ENCODE peak calls at places on chromosome X, in five cellular contexts. Y, Z, V, K and S are unnamed samples.
A peak's percentile ranks its signal among the peaks of the same experiment; 100 is the strongest.

GRCh38 chrX:106955004-106955772 is 35.0 kb downstream of the CLDN2 start:
- DNase-seq in Y (no peak), Z (no peak), V (no peak), K (no peak), S (no peak)

GRCh38 chrX:24146283-24146865 is 3.2 kb upstream of the ZFX start:
- DNase-seq in Y (no peak), Z (no peak), V (peak; percentile 27), K (no peak), S (no peak)

GRCh38 chrX:130299279-130300009 is 30.7 kb upstream of the ZNF280C start:
- DNase-seq in Y (no peak), Z (no peak), V (no peak), K (no peak), S (no peak)

GRCh38 chrX:44020693-44021092 is 47.5 kb upstream of the NDP start:
- DNase-seq in Y (no peak), Z (no peak), V (no peak), K (no peak), S (no peak)

GRCh38 chrX:111270339-111270738 is at the start of gene CAPN6:
- DNase-seq in Y (no peak), Z (no peak), V (no peak), K (no peak), S (no peak)

GRCh38 chrX:84453351-84454246 is 48.7 kb downstream of the HDX start:
- DNase-seq in Y (no peak), Z (no peak), V (no peak), K (peak; percentile 38), S (no peak)

GRCh38 chrX:106927700-106928099 is 7.5 kb downstream of the CLDN2 start:
- DNase-seq in Y (no peak), Z (no peak), V (no peak), K (no peak), S (no peak)

GRCh38 chrX:151970661-151971060 is 3.8 kb downstream of the GABRE start:
- DNase-seq in Y (no peak), Z (no peak), V (no peak), K (peak; percentile 93), S (no peak)

GRCh38 chrX:9683350-9683749 is 82.3 kb downstream of the GPR143 start:
- DNase-seq in Y (no peak), Z (no peak), V (no peak), K (peak; percentile 53), S (no peak)

GRCh38 chrX:13774696-13775095 is 40.1 kb downstream of the OFD1 start:
- DNase-seq in Y (no peak), Z (no peak), V (no peak), K (no peak), S (no peak)

GRCh38 chrX:821311-822178 is 191.0 kb downstream of the SHOX start:
- DNase-seq in Y (no peak), Z (no peak), V (no peak), K (no peak), S (no peak)

GRCh38 chrX:77899081-77899828 is at the start of gene COX7B:
- DNase-seq in Y (peak; percentile 19), Z (peak; percentile 67), V (peak; percentile 100), K (no peak), S (peak; percentile 44)

GRCh38 chrX:154542723-154543424 is 3.8 kb downstream of the G6PD start:
- DNase-seq in Y (no peak), Z (no peak), V (peak; percentile 93), K (no peak), S (no peak)

GRCh38 chrX:14027031-14027430 is 2.7 kb downstream of the GEMIN8 start:
- DNase-seq in Y (no peak), Z (no peak), V (peak; percentile 27), K (no peak), S (peak; percentile 25)

GRCh38 chrX:151402719-151403390 is 5.8 kb downstream of the VMA21 start:
- DNase-seq in Y (no peak), Z (no peak), V (no peak), K (no peak), S (no peak)

GRCh38 chrX:72142094-72142843 is 10.6 kb upstream of the RTL5 start:
- DNase-seq in Y (no peak), Z (no peak), V (peak; percentile 35), K (no peak), S (no peak)

GRCh38 chrX:72316408-72317079 is 10.8 kb upstream of the CITED1 start:
- DNase-seq in Y (no peak), Z (no peak), V (no peak), K (no peak), S (no peak)

GRCh38 chrX:151416521-151417048 is 19.6 kb downstream of the VMA21 start:
- DNase-seq in Y (no peak), Z (no peak), V (no peak), K (no peak), S (no peak)

GRCh38 chrX:110825972-110826371 is 30.4 kb upstream of the CHRDL1 start:
- DNase-seq in Y (no peak), Z (no peak), V (no peak), K (no peak), S (no peak)